ENCODE peak calls at places on chromosome 16, in nine cellular contexts. K is heart right ventricle; B is hypothalamus; W is T follicular helper cell; D is A549; I is stimulated activated CD8-positive, alpha-beta memory T cell treated with anti-CD3 and anti-CD28 coated beads, Interleukin-7, amount 100 ng/mL, for 24 hours; H is COR-L47; Z is neural crest cell; N is T-helper 1 cell. T is an unnamed sample.
A peak's percentile ranks its signal among the peaks of the same experiment; 100 is the strongest.

GRCh38 chr16:84950906-84951305 is 60.4 kb downstream of the ZDHHC7 start:
- DNase-seq in K (no peak), B (no peak), W (no peak), D (peak; percentile 51), I (no peak), H (no peak), Z (peak; percentile 31), N (peak; percentile 19), T (no peak)

GRCh38 chr16:51872536-51872935 is 674.4 kb downstream of the TOX3 start:
- DNase-seq in K (no peak), B (no peak), W (no peak), D (no peak), I (no peak), H (no peak), Z (no peak), N (no peak), T (no peak)

GRCh38 chr16:16887193-16887592 is 508.3 kb downstream of the NPIPA7 start:
- DNase-seq in K (no peak), B (no peak), W (no peak), D (no peak), I (no peak), H (no peak), Z (no peak), N (no peak), T (no peak)

GRCh38 chr16:66324785-66325184 is 41.7 kb upstream of the CDH5 start:
- DNase-seq in K (no peak), B (peak; percentile 35), W (no peak), D (peak; percentile 64), I (no peak), H (peak; percentile 26), Z (peak; percentile 26), N (no peak), T (no peak)

GRCh38 chr16:80931985-80932720 is 74.5 kb downstream of the CMC2 start:
- DNase-seq in K (peak; percentile 62), B (peak; percentile 31), W (no peak), D (peak; percentile 54), I (no peak), H (no peak), Z (peak; percentile 44), N (no peak), T (no peak)

GRCh38 chr16:723695-724094 is 2.5 kb downstream of the CCDC78 start:
- DNase-seq in K (no peak), B (no peak), W (no peak), D (no peak), I (no peak), H (no peak), Z (no peak), N (no peak), T (no peak)

GRCh38 chr16:80176114-80176513 is 364.7 kb upstream of the DYNLRB2 start:
- DNase-seq in K (no peak), B (no peak), W (no peak), D (no peak), I (no peak), H (no peak), Z (no peak), N (no peak), T (no peak)

GRCh38 chr16:82379601-82380000 is 209.6 kb upstream of the MPHOSPH6 start:
- DNase-seq in K (no peak), B (no peak), W (no peak), D (no peak), I (no peak), H (no peak), Z (no peak), N (no peak), T (no peak)

GRCh38 chr16:81035398-81035974 is at the start of gene ATMIN:
- DNase-seq in K (peak; percentile 76), B (no peak), W (peak; percentile 84), D (peak; percentile 83), I (peak; percentile 73), H (peak; percentile 85), Z (peak; percentile 82), N (peak; percentile 87), T (peak; percentile 28)